ENCODE peak calls at places on chromosome 16, in four cellular contexts. J, M, X and S are unnamed samples.
A peak's percentile ranks its signal among the peaks of the same experiment; 100 is the strongest.

GRCh38 chr16:81522141-81522701 is 77.6 kb downstream of the CMIP start:
- DNase-seq in M (peak; percentile 11), J (no peak), X (peak; percentile 85), S (no peak)

GRCh38 chr16:8958344-8958808 is 5.3 kb downstream of the USP7 start:
- DNase-seq in J (no peak), X (no peak), M (no peak), S (peak; percentile 72)

GRCh38 chr16:22373662-22374310 is 633 bp downstream of the CDR2 start:
- DNase-seq in M (peak; percentile 82), J (peak; percentile 38), X (no peak), S (peak; percentile 74)

GRCh38 chr16:28549301-28549899 is 4.3 kb upstream of the SGF29 start:
- DNase-seq in J (no peak), X (peak; percentile 33), M (no peak), S (no peak)

GRCh38 chr16:27436065-27436464 is 34.1 kb downstream of the IL21R start:
- DNase-seq in X (no peak), J (peak; percentile 1), M (no peak), S (peak; percentile 34)

GRCh38 chr16:11025120-11025531 is 80.8 kb downstream of the CLEC16A start:
- DNase-seq in X (no peak), J (no peak), M (no peak), S (no peak)

GRCh38 chr16:86990451-86990850 is 326.7 kb downstream of the C16orf95 start:
- DNase-seq in X (no peak), M (no peak), J (no peak), S (no peak)

GRCh38 chr16:85924675-85925074 is 25.7 kb downstream of the IRF8 start:
- DNase-seq in M (no peak), J (no peak), X (no peak), S (no peak)

GRCh38 chr16:8627456-8627855 is 6.0 kb downstream of the METTL22 start:
- DNase-seq in J (no peak), M (no peak), X (no peak), S (no peak)

GRCh38 chr16:15618392-15618791 is 24.6 kb downstream of the MARF1 start:
- DNase-seq in J (no peak), X (no peak), M (no peak), S (no peak)

GRCh38 chr16:29641561-29641960 is 21.5 kb upstream of the SPN start:
- DNase-seq in J (no peak), X (no peak), M (no peak), S (no peak)

DNA sequence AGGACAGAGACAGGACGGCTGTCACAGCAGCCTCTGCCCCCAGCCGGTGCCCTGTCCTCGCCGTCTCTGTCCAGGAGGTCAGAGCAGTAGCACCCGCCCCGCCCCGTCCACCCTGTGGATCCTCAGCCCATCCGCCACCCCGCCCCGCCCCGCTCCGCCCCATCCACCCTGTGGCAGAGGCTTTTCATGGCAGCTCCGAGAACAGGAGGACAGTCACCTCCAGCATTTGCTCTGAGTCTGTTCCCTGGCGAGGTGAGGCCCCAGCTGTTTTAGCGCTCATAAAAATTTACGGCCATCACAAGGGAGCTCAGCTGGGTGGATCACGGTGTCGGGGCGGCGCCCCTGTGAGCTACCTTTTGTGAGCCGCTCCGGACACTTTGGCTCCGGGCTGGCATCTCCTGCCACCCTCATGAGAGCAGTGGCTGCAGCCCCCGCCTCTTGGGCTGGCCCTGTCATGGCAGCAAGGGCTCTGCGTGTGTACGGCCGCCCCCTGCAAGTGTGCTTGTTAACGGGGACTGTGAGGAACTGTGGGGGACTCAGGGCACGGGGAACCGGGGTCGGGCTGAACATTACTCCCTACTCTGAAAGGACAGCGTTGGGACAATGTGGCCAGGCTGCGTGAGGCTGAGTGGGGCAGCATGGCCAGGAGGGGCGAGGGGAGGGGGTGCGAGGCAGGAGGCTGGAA is 32.3 kb upstream of the GNG13 start:
- DNase-seq in M (no peak), X (no peak), J (no peak), S (no peak)
- H3K27ac ChIP-seq in M (no peak overlapping the region), X (no peak overlapping the region), J (no peak overlapping the region), S (no peak overlapping the region)

DNA sequence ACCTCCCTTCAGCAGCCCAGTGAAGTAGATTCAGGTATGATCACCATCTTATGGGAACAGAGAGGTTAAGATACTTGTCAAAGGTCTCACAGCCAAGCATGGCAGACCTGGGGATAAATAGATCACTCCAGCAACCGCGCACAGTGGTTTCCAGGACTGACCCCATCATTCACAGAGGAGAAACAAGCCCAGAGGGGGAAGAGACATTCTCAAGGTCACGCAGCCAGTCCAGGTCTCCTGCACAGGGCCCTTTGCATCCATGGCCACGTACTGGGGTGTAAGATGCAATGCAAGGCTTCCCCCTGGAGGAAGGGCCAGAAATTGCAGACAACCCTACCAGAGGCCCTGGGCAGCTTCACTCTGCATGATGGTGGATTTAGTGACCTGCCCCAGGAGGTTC is 19.9 kb downstream of the TLE7 start:
- DNase-seq in M (peak; percentile 40), X (peak; percentile 26), J (no peak), S (no peak)
- H3K27ac ChIP-seq in M (no peak overlapping the region), X (no peak overlapping the region), J (no peak overlapping the region), S (no peak overlapping the region)

GRCh38 chr16:14500791-14501190 is 129.3 kb downstream of the PARN start:
- DNase-seq in M (no peak), X (no peak), J (no peak), S (no peak)

GRCh38 chr16:14499110-14499509 is 130.9 kb downstream of the PARN start:
- DNase-seq in X (no peak), M (no peak), J (no peak), S (no peak)

GRCh38 chr16:14502256-14502875 is 127.7 kb downstream of the PARN start:
- DNase-seq in X (no peak), J (no peak), M (no peak), S (no peak)

GRCh38 chr16:14502932-14503741 is 126.9 kb downstream of the PARN start:
- DNase-seq in J (no peak), M (no peak), X (no peak), S (no peak)

GRCh38 chr16:14501331-14502255 is 128.5 kb downstream of the PARN start:
- DNase-seq in J (peak; percentile 79), X (peak; percentile 67), M (no peak), S (peak; percentile 66)
- H3K27ac ChIP-seq in J (peak overlapping the region; percentile 84), X (peak overlapping the region; percentile 54), M (no peak overlapping the region), S (peak overlapping the region; percentile 84)

GRCh38 chr16:48326937-48327336 is 58.3 kb downstream of the SIAH1 start:
- DNase-seq in X (no peak), M (no peak), J (no peak), S (no peak)
- H3K27ac ChIP-seq in X (no peak overlapping the region), M (no peak overlapping the region), J (no peak overlapping the region), S (no peak overlapping the region)

DNA sequence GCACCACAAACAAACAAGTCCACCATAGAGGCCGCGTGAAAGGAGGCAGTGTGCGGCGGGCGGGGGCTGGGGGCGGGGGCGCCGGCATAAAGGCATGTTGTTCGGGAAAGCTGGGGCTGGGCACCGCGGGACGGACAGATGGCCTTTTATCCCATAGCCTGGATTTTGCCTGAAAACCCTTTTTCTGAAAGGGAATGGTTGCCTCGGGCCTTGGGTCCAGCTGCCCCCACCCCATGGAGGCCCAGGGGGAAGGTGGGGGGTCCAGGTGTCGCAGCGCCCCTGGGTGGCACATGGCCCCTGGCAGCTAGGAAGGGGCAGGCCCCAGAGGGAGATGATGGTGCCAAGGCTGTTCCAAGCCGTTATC is 25.9 kb downstream of the FA2H start:
- DNase-seq in X (no peak), M (no peak), J (no peak), S (no peak)
- H3K27ac ChIP-seq in X (no peak overlapping the region), M (no peak overlapping the region), J (no peak overlapping the region), S (no peak overlapping the region)

DNA sequence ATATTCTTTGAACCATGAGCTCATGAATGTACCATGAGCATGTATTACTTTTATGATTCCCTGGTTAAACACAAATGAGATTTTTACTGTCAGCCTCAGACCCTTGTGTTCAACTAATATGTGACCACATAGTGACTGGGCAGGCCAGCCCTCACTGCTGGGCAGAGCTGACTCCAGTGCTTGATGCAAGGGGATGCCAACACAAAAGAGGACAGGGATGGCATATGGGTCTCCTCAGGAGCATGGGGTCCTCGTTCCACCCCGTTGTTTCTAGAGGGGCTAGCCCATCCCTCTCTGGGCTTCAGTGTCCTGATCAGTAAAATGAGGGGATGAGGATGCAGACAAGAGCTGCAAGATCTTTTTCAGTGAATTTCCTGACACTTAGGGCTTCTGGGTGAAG is 19.3 kb downstream of the CFAP20 start:
- DNase-seq in J (no peak), X (no peak), M (no peak), S (no peak)
- H3K27ac ChIP-seq in J (no peak overlapping the region), X (no peak overlapping the region), M (no peak overlapping the region), S (no peak overlapping the region)

GRCh38 chr16:88349903-88350900 is 32.6 kb upstream of the ZNF469 start:
- DNase-seq in M (no peak), J (no peak), X (no peak), S (no peak)
- H3K27ac ChIP-seq in M (no peak overlapping the region), J (no peak overlapping the region), X (no peak overlapping the region), S (no peak overlapping the region)

GRCh38 chr16:4936991-4937781 is at the start of gene PPL:
- DNase-seq in X (peak; percentile 76), J (peak; percentile 61), M (peak; percentile 95), S (no peak)
- H3K27ac ChIP-seq in X (peak within 1 kb of the TSS; percentile 80), J (peak within 1 kb of the TSS; percentile 48), M (peak within 1 kb of the TSS; percentile 48), S (peak within 1 kb of the TSS; percentile 58)

DNA sequence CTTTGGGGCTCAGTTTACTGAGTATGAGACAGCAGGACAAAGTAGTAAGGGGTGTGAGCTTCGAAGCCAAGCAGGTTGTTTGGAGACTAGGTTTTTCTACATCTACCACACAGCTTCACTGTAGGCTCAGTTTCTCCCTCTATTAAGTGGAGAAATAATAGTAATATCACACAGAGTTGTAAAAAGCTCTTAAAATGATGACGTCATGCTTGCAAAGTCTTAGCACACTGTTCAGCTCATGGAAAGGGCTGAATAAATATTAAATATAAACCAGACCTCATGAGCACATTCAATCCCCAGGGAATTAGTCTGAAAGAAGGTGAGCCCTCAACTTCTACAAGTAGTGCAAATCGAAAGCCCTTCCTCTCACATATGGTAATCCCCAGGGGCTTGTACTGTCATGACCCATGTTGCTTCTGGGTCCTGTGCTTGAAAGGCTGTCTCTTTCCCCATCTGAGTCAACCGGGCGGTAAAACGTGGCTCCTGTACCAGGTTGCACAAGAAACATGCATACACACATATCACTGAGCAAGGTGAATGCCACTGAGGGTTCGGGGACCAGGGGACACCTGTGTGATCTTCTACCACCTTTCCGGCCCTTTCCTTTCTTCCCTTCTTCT is 384.4 kb downstream of the CDH13 start:
- DNase-seq in M (no peak), J (no peak), X (no peak), S (no peak)
- H3K27ac ChIP-seq in M (no peak overlapping the region), J (no peak overlapping the region), X (no peak overlapping the region), S (peak overlapping the region; percentile 76)